ENCODE peak calls at places on chromosomes 16 and 17, in five cellular contexts. One of them, this sample, is unnamed. For H3K4me1, the result is how much of the 10 kb centered on the place peaks cover.

GRCh38 chr16:18800674-18801196 is 614 bp downstream of the ARL6IP1 start:
- DNase-seq in trophoblast cell: peak
- DNase-seq in H1: no peak
- DNase-seq in neuronal stem cell: peak
- DNase-seq in H9: no peak
- DNase-seq in this sample: peak

GRCh38 chr16:17343028-17343427 is 127.7 kb downstream of the XYLT1 start:
- DNase-seq in H9: no peak
- DNase-seq in neuronal stem cell: no peak
- DNase-seq in H1: no peak
- DNase-seq in trophoblast cell: no peak
- DNase-seq in this sample: no peak

GRCh38 chr16:4679156-4679853 is 14.1 kb upstream of the NUDT16L1 start:
- DNase-seq in H1: no peak
- DNase-seq in neuronal stem cell: no peak
- DNase-seq in H9: no peak
- DNase-seq in trophoblast cell: no peak
- DNase-seq in this sample: no peak

GRCh38 chr17:76716146-76716833 is 5.5 kb upstream of the MXRA7 start:
- DNase-seq in neuronal stem cell: no peak
- DNase-seq in H9: no peak
- DNase-seq in trophoblast cell: peak
- DNase-seq in H1: no peak
- DNase-seq in this sample: peak

GRCh38 chr17:81688616-81689015 is 4.8 kb downstream of the HGS start:
- DNase-seq in H9: no peak
- DNase-seq in neuronal stem cell: no peak
- DNase-seq in H1: no peak
- DNase-seq in trophoblast cell: no peak
- DNase-seq in this sample: no peak

GRCh38 chr16:50539053-50539615 is 9.1 kb upstream of the NKD1 start:
- DNase-seq in H9: no peak
- DNase-seq in neuronal stem cell: no peak
- DNase-seq in H1: no peak
- DNase-seq in trophoblast cell: no peak
- DNase-seq in this sample: no peak

GRCh38 chr16:56620311-56620897 is 5.2 kb upstream of the MT1E start:
- DNase-seq in neuronal stem cell: no peak
- DNase-seq in H1: no peak
- DNase-seq in trophoblast cell: no peak
- DNase-seq in H9: no peak
- DNase-seq in this sample: no peak

GRCh38 chr16:4489030-4489429 is 12.8 kb downstream of the HMOX2 start:
- DNase-seq in neuronal stem cell: no peak
- DNase-seq in H1: no peak
- DNase-seq in H9: no peak
- DNase-seq in trophoblast cell: peak
- DNase-seq in this sample: peak

GRCh38 chr16:3266873-3267537 is 10.6 kb upstream of the MEFV start:
- DNase-seq in H1: no peak
- DNase-seq in neuronal stem cell: no peak
- DNase-seq in trophoblast cell: peak
- DNase-seq in H9: no peak
- DNase-seq in this sample: peak

GRCh38 chr16:86371083-86371803 is 139.1 kb upstream of the FOXF1 start:
- DNase-seq in trophoblast cell: no peak
- DNase-seq in H1: no peak
- DNase-seq in neuronal stem cell: no peak
- DNase-seq in H9: no peak
- DNase-seq in this sample: no peak

GRCh38 chr17:3621146-3621720 is 12.0 kb upstream of the TRPV1 start:
- DNase-seq in trophoblast cell: no peak
- DNase-seq in H9: no peak
- DNase-seq in H1: no peak
- DNase-seq in neuronal stem cell: no peak
- DNase-seq in this sample: no peak

GRCh38 chr16:26595199-26595598 is 471.5 kb upstream of the C16orf82 start:
- DNase-seq in H9: no peak
- DNase-seq in trophoblast cell: no peak
- DNase-seq in neuronal stem cell: no peak
- DNase-seq in H1: no peak
- DNase-seq in this sample: no peak

GRCh38 chr17:42337442-42337841 is 49.1 kb downstream of the STAT5A start:
- DNase-seq in trophoblast cell: peak
- DNase-seq in H1: no peak
- DNase-seq in neuronal stem cell: no peak
- DNase-seq in H9: no peak
- DNase-seq in this sample: peak

GRCh38 chr17:71764507-71764906 is 356.3 kb upstream of the SOX9 start:
- DNase-seq in H1: peak
- DNase-seq in neuronal stem cell: peak
- DNase-seq in H9: peak
- DNase-seq in trophoblast cell: no peak
- DNase-seq in this sample: peak

GRCh38 chr16:77863250-77863649 is 74.9 kb downstream of the VAT1L start:
- DNase-seq in neuronal stem cell: no peak
- DNase-seq in trophoblast cell: no peak
- DNase-seq in H9: no peak
- DNase-seq in H1: no peak
- DNase-seq in this sample: no peak

GRCh38 chr16:30033270-30033669 is 2.2 kb upstream of the TLCD3B start:
- DNase-seq in trophoblast cell: no peak
- DNase-seq in H9: no peak
- DNase-seq in neuronal stem cell: no peak
- DNase-seq in H1: no peak
- DNase-seq in this sample: no peak

GRCh38 chr16:38941-39892 is 14.2 kb downstream of the POLR3K start:
- DNase-seq in H9: no peak
- DNase-seq in neuronal stem cell: no peak
- DNase-seq in trophoblast cell: no peak
- DNase-seq in H1: no peak
- DNase-seq in this sample: no peak

GRCh38 chr17:41728056-41728455 is 6.4 kb downstream of the HAP1 start:
- DNase-seq in trophoblast cell: no peak
- DNase-seq in H1: no peak
- DNase-seq in H9: no peak
- DNase-seq in neuronal stem cell: no peak
- DNase-seq in this sample: no peak

GRCh38 chr17:76481091-76481655 is 13.8 kb downstream of the AANAT start:
- DNase-seq in trophoblast cell: no peak
- DNase-seq in neuronal stem cell: no peak
- DNase-seq in H9: no peak
- DNase-seq in H1: no peak
- DNase-seq in this sample: no peak

GRCh38 chr16:29877266-29877961 is 14.4 kb upstream of the CDIPT start:
- DNase-seq in H1: peak
- DNase-seq in trophoblast cell: peak
- DNase-seq in H9: peak
- DNase-seq in neuronal stem cell: peak
- DNase-seq in this sample: peak

GRCh38 chr16:70646260-70647241 is at the start of gene IL34:
- DNase-seq in trophoblast cell: peak
- DNase-seq in neuronal stem cell: no peak
- DNase-seq in H1: no peak
- DNase-seq in H9: peak
- DNase-seq in this sample: no peak

GRCh38 chr16:106623-107324 is 28.7 kb downstream of the MPG start:
- DNase-seq in trophoblast cell: peak
- DNase-seq in H9: peak
- DNase-seq in H1: peak
- DNase-seq in neuronal stem cell: peak
- DNase-seq in this sample: peak

GRCh38 chr17:43940630-43941029 is 1.6 kb downstream of the PPY start:
- DNase-seq in trophoblast cell: peak
- DNase-seq in H1: no peak
- DNase-seq in neuronal stem cell: peak
- DNase-seq in H9: peak
- DNase-seq in this sample: peak

GRCh38 chr17:32279933-32280716 is 14.5 kb downstream of the RHBDL3 start:
- DNase-seq in H1: no peak
- DNase-seq in H9: peak
- DNase-seq in neuronal stem cell: no peak
- DNase-seq in trophoblast cell: no peak
- DNase-seq in this sample: no peak

GRCh38 chr17:78313735-78314648 is 45.9 kb downstream of the SOCS3 start:
- DNase-seq in H9: peak
- DNase-seq in neuronal stem cell: no peak
- DNase-seq in H1: peak
- DNase-seq in trophoblast cell: peak
- DNase-seq in this sample: peak

GRCh38 chr16:58732545-58733247 is 1.4 kb downstream of the GOT2 start:
- DNase-seq in trophoblast cell: no peak
- DNase-seq in H9: no peak
- DNase-seq in H1: no peak
- DNase-seq in neuronal stem cell: no peak
- DNase-seq in this sample: peak

GRCh38 chr17:72782985-72783701 is 309.3 kb downstream of the SLC39A11 start:
- DNase-seq in H1: no peak
- DNase-seq in trophoblast cell: no peak
- DNase-seq in neuronal stem cell: no peak
- DNase-seq in H9: no peak
- DNase-seq in this sample: no peak

GRCh38 chr17:992933-993332 is 4.0 kb upstream of the TIMM22 start:
- DNase-seq in neuronal stem cell: no peak
- DNase-seq in H1: no peak
- DNase-seq in trophoblast cell: no peak
- DNase-seq in H9: no peak
- DNase-seq in this sample: peak

GRCh38 chr16:11248133-11248532 is 7.9 kb downstream of the SOCS1 start:
- DNase-seq in neuronal stem cell: no peak
- DNase-seq in H1: no peak
- DNase-seq in trophoblast cell: no peak
- DNase-seq in H9: no peak
- DNase-seq in this sample: no peak

GRCh38 chr16:89323120-89323960 is 105.8 kb downstream of the ZNF778 start:
- DNase-seq in H9: no peak
- DNase-seq in neuronal stem cell: no peak
- DNase-seq in H1: no peak
- DNase-seq in trophoblast cell: no peak
- DNase-seq in this sample: no peak

GRCh38 chr17:18960803-18961511 is 9.0 kb downstream of the SLC5A10 start:
- DNase-seq in neuronal stem cell: peak
- DNase-seq in H1: peak
- DNase-seq in H9: peak
- DNase-seq in trophoblast cell: peak
- DNase-seq in this sample: peak

GRCh38 chr17:58648236-58648635 is 43.6 kb downstream of the TEX14 start:
- DNase-seq in H9: no peak
- DNase-seq in trophoblast cell: no peak
- DNase-seq in neuronal stem cell: no peak
- DNase-seq in H1: no peak
- DNase-seq in this sample: no peak

GRCh38 chr17:29617481-29618271 is 5.0 kb downstream of the CORO6 start:
- DNase-seq in neuronal stem cell: no peak
- DNase-seq in H1: no peak
- DNase-seq in H9: peak
- DNase-seq in trophoblast cell: peak
- DNase-seq in this sample: peak

GRCh38 chr17:45906927-45907622 is 12.7 kb downstream of the MAPT start:
- DNase-seq in H9: no peak
- DNase-seq in H1: no peak
- DNase-seq in trophoblast cell: no peak
- DNase-seq in neuronal stem cell: no peak
- DNase-seq in this sample: no peak
- H3K4me1 ChIP-seq in H9: under half
- H3K4me1 ChIP-seq in H1: under half
- H3K4me1 ChIP-seq in trophoblast cell: under half
- H3K4me1 ChIP-seq in neuronal stem cell: under half
- H3K4me1 ChIP-seq in this sample: under half

DNA sequence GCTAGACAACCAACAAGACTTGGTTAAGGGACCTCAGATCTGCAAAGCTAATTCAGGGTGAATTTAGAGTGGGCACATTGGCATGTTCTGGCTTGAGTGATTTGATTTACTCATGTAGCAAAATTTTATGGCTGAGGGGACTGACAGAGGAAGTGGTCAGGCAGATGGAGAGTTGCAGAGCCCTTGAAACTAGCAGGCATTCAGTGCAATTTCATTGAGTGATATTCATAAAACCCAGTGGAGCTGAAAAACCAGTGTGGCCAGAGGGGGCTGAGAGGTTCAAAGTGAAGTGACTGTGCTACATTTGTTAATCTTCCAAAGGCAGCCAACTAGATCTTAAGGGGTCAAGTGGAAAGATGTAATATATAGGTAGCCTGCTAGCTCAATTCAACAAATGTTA is 2.2 kb upstream of the TMEM94 start:
- DNase-seq in neuronal stem cell: no peak
- DNase-seq in H9: no peak
- DNase-seq in trophoblast cell: no peak
- DNase-seq in H1: no peak
- DNase-seq in this sample: no peak
- H2BK12ac ChIP-seq in neuronal stem cell: no peak
- H2BK12ac ChIP-seq in H9: no peak
- H2BK12ac ChIP-seq in trophoblast cell: no peak
- H2BK12ac ChIP-seq in H1: no peak
- H2BK12ac ChIP-seq in this sample: no peak

GRCh38 chr17:48998557-48999440 is 1.6 kb downstream of the IGF2BP1 start:
- DNase-seq in H9: peak
- DNase-seq in trophoblast cell: no peak
- DNase-seq in H1: no peak
- DNase-seq in neuronal stem cell: no peak
- DNase-seq in this sample: peak
- H2BK5ac ChIP-seq in H9: no peak
- H2BK5ac ChIP-seq in trophoblast cell: peak
- H2BK5ac ChIP-seq in H1: peak
- H2BK5ac ChIP-seq in neuronal stem cell: peak
- H2BK5ac ChIP-seq in this sample: peak

GRCh38 chr17:40328386-40328766 is 19.4 kb downstream of the RARA start:
- DNase-seq in neuronal stem cell: no peak
- DNase-seq in H9: no peak
- DNase-seq in trophoblast cell: no peak
- DNase-seq in H1: no peak
- DNase-seq in this sample: no peak
- H3K4me1 ChIP-seq in neuronal stem cell: under half
- H3K4me1 ChIP-seq in H9: under half
- H3K4me1 ChIP-seq in trophoblast cell: under half
- H3K4me1 ChIP-seq in H1: under half
- H3K4me1 ChIP-seq in this sample: half or more

DNA sequence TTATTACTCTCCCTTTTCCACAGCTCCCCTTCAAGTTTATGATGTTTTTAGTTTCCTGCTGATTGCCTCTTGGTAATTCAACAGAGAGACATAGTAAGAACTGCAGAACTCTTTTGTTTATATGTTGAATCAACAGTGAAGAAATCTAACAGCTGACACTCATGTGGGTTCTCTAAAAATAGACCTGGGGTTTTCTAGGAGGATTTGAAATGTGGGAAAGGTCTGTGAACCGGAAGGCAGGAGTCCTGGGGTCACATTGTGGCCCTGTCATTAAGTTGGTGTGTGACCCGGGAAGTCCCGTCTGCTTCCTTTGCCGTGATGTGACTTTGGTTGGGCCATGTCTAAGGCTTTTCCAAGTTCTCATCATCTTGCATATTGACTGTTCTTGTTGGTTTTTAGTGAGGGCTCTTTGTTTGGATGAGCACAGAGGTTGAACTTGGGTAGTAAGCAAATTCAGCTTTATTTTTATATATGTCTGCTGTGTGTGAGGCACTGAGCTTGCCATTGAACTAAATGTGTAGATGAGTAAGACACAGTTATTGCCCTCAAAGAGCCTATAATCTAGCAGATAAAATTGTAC is 48.5 kb upstream of the HS3ST3A1 start:
- DNase-seq in H9: no peak
- DNase-seq in trophoblast cell: no peak
- DNase-seq in H1: no peak
- DNase-seq in neuronal stem cell: no peak
- DNase-seq in this sample: peak
- H2BK12ac ChIP-seq in H9: no peak
- H2BK12ac ChIP-seq in trophoblast cell: no peak
- H2BK12ac ChIP-seq in H1: no peak
- H2BK12ac ChIP-seq in neuronal stem cell: no peak
- H2BK12ac ChIP-seq in this sample: no peak

This sample was measured in mesenchymal stem cell.